ENCODE peak calls at places on chromosomes 16 and 17, in seven cellular contexts. One of them, this sample, is unnamed.

GRCh38 chr16:3444032-3444388 is 530 bp downstream of the NAA60 start:
- DNase-seq in HCT116: peak
- DNase-seq in GM12878: no peak
- DNase-seq in endothelial cell of umbilical vein: peak
- DNase-seq in H1: no peak
- DNase-seq in HepG2: peak
- DNase-seq in K562: no peak
- DNase-seq in this sample: no peak

GRCh38 chr16:4556580-4556979 is 440 bp downstream of the C16orf96 start:
- DNase-seq in HCT116: no peak
- DNase-seq in K562: peak
- DNase-seq in H1: no peak
- DNase-seq in GM12878: no peak
- DNase-seq in HepG2: no peak
- DNase-seq in endothelial cell of umbilical vein: no peak
- DNase-seq in this sample: no peak

GRCh38 chr16:57471209-57471608 is 8.7 kb downstream of the POLR2C start:
- DNase-seq in GM12878: no peak
- DNase-seq in H1: no peak
- DNase-seq in HCT116: no peak
- DNase-seq in HepG2: no peak
- DNase-seq in K562: no peak
- DNase-seq in endothelial cell of umbilical vein: no peak
- DNase-seq in this sample: no peak

GRCh38 chr17:41322264-41322902 is 6.9 kb upstream of the KRTAP17-1 start:
- DNase-seq in GM12878: no peak
- DNase-seq in HepG2: peak
- DNase-seq in K562: peak
- DNase-seq in HCT116: peak
- DNase-seq in endothelial cell of umbilical vein: peak
- DNase-seq in H1: no peak
- DNase-seq in this sample: peak

GRCh38 chr17:75318615-75319222 is 29.5 kb upstream of the SLC25A19 start:
- DNase-seq in endothelial cell of umbilical vein: no peak
- DNase-seq in H1: no peak
- DNase-seq in HCT116: no peak
- DNase-seq in GM12878: no peak
- DNase-seq in K562: no peak
- DNase-seq in HepG2: no peak
- DNase-seq in this sample: no peak

GRCh38 chr17:74547736-74548135 is 1.8 kb upstream of the CD300C start:
- DNase-seq in HepG2: no peak
- DNase-seq in K562: no peak
- DNase-seq in endothelial cell of umbilical vein: no peak
- DNase-seq in GM12878: no peak
- DNase-seq in H1: no peak
- DNase-seq in HCT116: no peak
- DNase-seq in this sample: no peak

GRCh38 chr16:85770741-85771140 is 19.8 kb upstream of the C16orf74 start:
- DNase-seq in GM12878: no peak
- DNase-seq in K562: no peak
- DNase-seq in endothelial cell of umbilical vein: no peak
- DNase-seq in H1: no peak
- DNase-seq in HCT116: no peak
- DNase-seq in HepG2: no peak
- DNase-seq in this sample: no peak

GRCh38 chr16:52435573-52435972 is 111.4 kb downstream of the TOX3 start:
- DNase-seq in HCT116: no peak
- DNase-seq in GM12878: no peak
- DNase-seq in HepG2: no peak
- DNase-seq in K562: no peak
- DNase-seq in H1: no peak
- DNase-seq in endothelial cell of umbilical vein: no peak
- DNase-seq in this sample: no peak

GRCh38 chr16:58556678-58557077 is 41.4 kb downstream of the SETD6 start:
- DNase-seq in H1: no peak
- DNase-seq in HCT116: no peak
- DNase-seq in HepG2: no peak
- DNase-seq in endothelial cell of umbilical vein: no peak
- DNase-seq in K562: no peak
- DNase-seq in GM12878: no peak
- DNase-seq in this sample: no peak

GRCh38 chr17:53227514-53227913 is 595.2 kb upstream of the KIF2B start:
- DNase-seq in GM12878: no peak
- DNase-seq in endothelial cell of umbilical vein: no peak
- DNase-seq in H1: no peak
- DNase-seq in HCT116: no peak
- DNase-seq in K562: no peak
- DNase-seq in HepG2: no peak
- DNase-seq in this sample: no peak

GRCh38 chr17:1188812-1189211 is 9.0 kb upstream of the ABR start:
- DNase-seq in endothelial cell of umbilical vein: peak
- DNase-seq in K562: no peak
- DNase-seq in H1: no peak
- DNase-seq in HCT116: no peak
- DNase-seq in HepG2: no peak
- DNase-seq in GM12878: no peak
- DNase-seq in this sample: no peak

GRCh38 chr16:66949472-66949871 is 11.6 kb upstream of the CES3 start:
- DNase-seq in H1: no peak
- DNase-seq in HepG2: no peak
- DNase-seq in GM12878: no peak
- DNase-seq in K562: no peak
- DNase-seq in endothelial cell of umbilical vein: no peak
- DNase-seq in HCT116: no peak
- DNase-seq in this sample: no peak

GRCh38 chr16:53043986-53044571 is 8.6 kb downstream of the CHD9NB start:
- DNase-seq in endothelial cell of umbilical vein: no peak
- DNase-seq in HepG2: peak
- DNase-seq in GM12878: no peak
- DNase-seq in K562: no peak
- DNase-seq in H1: peak
- DNase-seq in HCT116: no peak
- DNase-seq in this sample: no peak

GRCh38 chr17:58231644-58232043 is 6.7 kb upstream of the LPO start:
- DNase-seq in HCT116: no peak
- DNase-seq in endothelial cell of umbilical vein: no peak
- DNase-seq in GM12878: no peak
- DNase-seq in K562: no peak
- DNase-seq in HepG2: no peak
- DNase-seq in H1: no peak
- DNase-seq in this sample: no peak

GRCh38 chr16:18834873-18835272 is 33.5 kb upstream of the ARL6IP1 start:
- DNase-seq in GM12878: no peak
- DNase-seq in endothelial cell of umbilical vein: no peak
- DNase-seq in H1: no peak
- DNase-seq in K562: no peak
- DNase-seq in HepG2: no peak
- DNase-seq in HCT116: no peak
- DNase-seq in this sample: no peak

GRCh38 chr16:1150511-1150982 is 2.4 kb upstream of the CACNA1H start:
- DNase-seq in K562: peak
- DNase-seq in GM12878: no peak
- DNase-seq in endothelial cell of umbilical vein: no peak
- DNase-seq in HCT116: peak
- DNase-seq in HepG2: peak
- DNase-seq in H1: peak
- DNase-seq in this sample: no peak

GRCh38 chr17:1474402-1475189 is 17.9 kb downstream of the MYO1C start:
- DNase-seq in HepG2: no peak
- DNase-seq in HCT116: no peak
- DNase-seq in K562: no peak
- DNase-seq in H1: no peak
- DNase-seq in GM12878: peak
- DNase-seq in endothelial cell of umbilical vein: no peak
- DNase-seq in this sample: no peak

GRCh38 chr17:68161644-68162428 is 86.0 kb upstream of the AMZ2 start:
- DNase-seq in HCT116: no peak
- DNase-seq in GM12878: no peak
- DNase-seq in H1: no peak
- DNase-seq in endothelial cell of umbilical vein: no peak
- DNase-seq in K562: no peak
- DNase-seq in HepG2: no peak
- DNase-seq in this sample: no peak

GRCh38 chr16:48000622-48001021 is 155.2 kb downstream of the ABCC12 start:
- DNase-seq in HCT116: no peak
- DNase-seq in HepG2: no peak
- DNase-seq in H1: peak
- DNase-seq in K562: peak
- DNase-seq in GM12878: no peak
- DNase-seq in endothelial cell of umbilical vein: no peak
- DNase-seq in this sample: no peak

DNA sequence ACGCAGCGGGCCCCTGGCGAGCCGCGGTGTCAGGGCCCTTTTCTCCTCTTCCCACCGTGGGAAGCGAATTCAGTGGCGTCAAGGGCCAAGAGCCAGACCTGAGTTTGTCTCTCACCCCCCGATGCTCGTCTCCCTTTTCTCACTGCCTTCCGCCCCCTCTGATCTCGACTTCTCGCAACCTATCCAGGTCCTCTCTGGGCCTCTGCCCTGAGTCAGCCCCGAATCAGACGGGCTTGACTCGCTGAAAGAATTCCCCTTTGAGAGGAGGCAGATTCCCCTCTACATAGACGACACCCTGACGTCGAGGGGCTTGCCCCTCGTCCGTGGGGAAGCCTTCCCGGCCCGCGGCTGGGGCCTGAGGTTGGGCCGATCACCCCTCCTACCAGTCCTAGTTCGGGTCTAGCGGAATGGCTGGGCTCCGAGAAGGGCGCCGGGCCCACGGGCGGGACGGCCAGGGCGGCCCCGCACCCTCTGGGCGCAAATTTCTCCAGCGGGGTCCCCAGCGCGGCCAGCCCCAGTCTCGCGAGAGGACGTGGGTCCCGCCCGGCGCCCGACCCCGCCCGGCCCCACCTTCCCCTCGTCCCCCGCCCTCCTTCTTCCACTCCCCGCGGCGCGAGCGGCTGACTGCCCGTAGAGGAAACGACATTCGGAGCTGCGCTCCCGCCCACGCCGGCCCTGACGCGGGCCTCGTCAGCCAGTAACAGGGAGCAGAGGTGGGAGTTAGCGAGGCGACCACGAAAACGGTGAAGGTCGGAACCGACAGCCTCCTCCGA is at the start of gene GGNBP2:
- DNase-seq in endothelial cell of umbilical vein: peak
- DNase-seq in GM12878: peak
- DNase-seq in H1: peak
- DNase-seq in HepG2: peak
- DNase-seq in HCT116: peak
- DNase-seq in K562: peak
- DNase-seq in this sample: no peak
- TF ChIP-seq EZH2 in endothelial cell of umbilical vein: no peak
- TF ChIP-seq EZH2 in GM12878: no peak
- TF ChIP-seq EZH2 in H1: no peak
- TF ChIP-seq EZH2 in HepG2: no peak
- TF ChIP-seq EZH2 in HCT116: no peak
- TF ChIP-seq EZH2 in K562: no peak
- TF ChIP-seq EZH2 in this sample: no peak

DNA sequence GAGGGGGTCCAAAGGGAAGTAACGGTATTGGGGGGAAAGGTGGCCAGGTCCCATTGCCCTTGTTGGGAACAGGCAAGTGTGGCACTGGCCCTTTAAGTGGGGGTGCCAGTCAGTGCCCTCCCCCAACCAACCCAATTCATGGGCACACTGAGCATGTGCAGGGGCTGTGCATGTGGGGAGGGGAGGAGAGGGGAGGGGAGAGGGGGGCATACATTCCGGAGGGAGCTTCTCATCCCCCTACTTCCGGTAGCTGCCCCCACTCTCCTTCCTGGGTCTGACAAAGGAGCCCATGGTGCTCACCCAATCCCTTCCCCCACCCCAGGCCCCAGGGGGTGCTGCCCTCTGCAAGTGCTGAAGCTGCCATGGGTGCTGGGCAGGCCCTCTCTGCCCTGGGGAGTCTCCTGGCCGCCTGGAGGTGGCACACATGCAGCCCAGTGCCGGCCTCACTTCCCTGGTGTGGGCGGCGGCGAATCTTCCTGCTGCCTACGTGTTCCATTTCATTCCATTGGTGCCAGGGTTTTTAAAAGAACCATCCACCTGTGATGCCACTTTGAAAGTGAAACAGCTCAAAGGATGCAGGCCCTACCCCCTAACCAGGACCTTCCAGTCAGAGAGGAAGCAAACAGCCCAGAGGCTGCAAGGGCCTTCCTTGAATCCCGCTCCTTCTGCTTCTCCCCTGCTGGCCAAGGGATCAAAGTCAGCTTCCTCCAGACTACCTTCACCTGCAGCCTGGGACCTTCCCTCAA is 11.0 kb downstream of the HEXIM2 start:
- DNase-seq in K562: no peak
- DNase-seq in HCT116: peak
- DNase-seq in GM12878: no peak
- DNase-seq in HepG2: peak
- DNase-seq in H1: peak
- DNase-seq in endothelial cell of umbilical vein: no peak
- DNase-seq in this sample: no peak
- TF ChIP-seq POLR2AphosphoS5 in K562: no peak
- TF ChIP-seq POLR2AphosphoS5 in HCT116: peak
- TF ChIP-seq POLR2AphosphoS5 in GM12878: peak
- TF ChIP-seq POLR2AphosphoS5 in HepG2: peak
- TF ChIP-seq POLR2AphosphoS5 in H1: no peak
- TF ChIP-seq POLR2AphosphoS5 in endothelial cell of umbilical vein: no peak
- TF ChIP-seq POLR2AphosphoS5 in this sample: peak

DNA sequence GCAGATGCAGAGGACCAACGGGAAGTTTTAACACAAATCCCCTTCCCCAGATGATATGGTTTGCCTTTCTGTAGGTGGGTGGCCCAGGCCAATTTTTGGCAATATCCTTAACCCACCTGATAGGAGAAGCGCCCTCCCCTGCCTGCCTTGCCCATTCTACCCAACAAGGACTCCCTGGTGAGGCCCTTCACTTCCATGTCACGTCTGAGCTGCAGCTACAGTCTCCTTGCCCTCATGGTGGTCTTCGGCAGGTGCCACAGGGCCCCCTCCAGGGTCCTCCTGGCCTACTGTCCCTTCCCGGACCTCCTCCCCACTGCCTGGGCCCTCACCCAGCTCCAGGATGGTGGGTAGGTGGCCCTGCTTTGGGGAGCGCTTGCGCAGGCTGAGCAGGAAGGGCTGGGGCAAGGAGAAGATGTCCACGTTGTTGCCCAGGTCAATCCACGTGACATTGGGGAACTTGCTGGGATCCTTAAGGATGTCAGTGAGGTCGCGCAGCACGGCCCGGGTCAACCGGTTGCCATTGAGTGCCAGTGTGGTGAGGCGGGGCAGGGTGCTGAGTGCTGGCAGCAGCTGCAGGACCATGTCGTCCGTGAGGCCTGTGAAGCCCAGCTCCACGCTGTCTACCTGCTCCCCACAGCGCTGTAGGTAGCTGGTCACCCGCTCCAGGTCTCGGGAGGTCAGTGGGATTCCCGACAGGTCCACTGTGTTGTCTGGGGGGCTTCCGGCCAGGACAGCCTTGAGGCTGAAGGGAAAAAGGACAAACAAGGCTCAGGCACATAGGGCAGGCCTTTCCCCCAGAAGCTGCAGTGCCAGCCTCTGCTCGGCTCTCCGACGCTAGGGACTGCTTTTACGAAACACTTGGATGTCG is 28.3 kb downstream of the TRPV2 start:
- DNase-seq in H1: peak
- DNase-seq in K562: no peak
- DNase-seq in HepG2: no peak
- DNase-seq in GM12878: no peak
- DNase-seq in HCT116: no peak
- DNase-seq in endothelial cell of umbilical vein: no peak
- DNase-seq in this sample: no peak
- H3K9ac ChIP-seq in H1: no peak
- H3K9ac ChIP-seq in K562: peak
- H3K9ac ChIP-seq in HepG2: peak
- H3K9ac ChIP-seq in GM12878: peak
- H3K9ac ChIP-seq in HCT116: peak
- H3K9ac ChIP-seq in endothelial cell of umbilical vein: no peak
- H3K9ac ChIP-seq in this sample: peak

GRCh38 chr17:6070895-6071511 is 824 bp downstream of the WSCD1 start:
- DNase-seq in HepG2: no peak
- DNase-seq in HCT116: no peak
- DNase-seq in endothelial cell of umbilical vein: peak
- DNase-seq in K562: no peak
- DNase-seq in GM12878: no peak
- DNase-seq in H1: peak
- DNase-seq in this sample: no peak
- TF ChIP-seq EZH2 in HepG2: peak
- TF ChIP-seq EZH2 in HCT116: no peak
- TF ChIP-seq EZH2 in endothelial cell of umbilical vein: no peak
- TF ChIP-seq EZH2 in K562: no peak
- TF ChIP-seq EZH2 in GM12878: no peak
- TF ChIP-seq EZH2 in H1: no peak
- TF ChIP-seq EZH2 in this sample: no peak

This sample was measured in SK-N-MC.